ENCODE peak calls at places on chromosomes 7 and 10, in ten cellular contexts. One of them, this sample, is unnamed.

GRCh38 chr10:33371234-33371633 is 36.8 kb upstream of the NRP1 start:
- DNase-seq in GM06990: no peak
- DNase-seq in BJ: no peak
- DNase-seq in thoracic aorta: no peak
- DNase-seq in brain microvascular endothelial cell: no peak
- DNase-seq in cardiac fibroblast: no peak
- DNase-seq in choroid plexus epithelial cell: no peak
- DNase-seq in body of pancreas: no peak
- DNase-seq in upper lobe of right lung: no peak
- DNase-seq in hepatocyte: no peak
- DNase-seq in this sample: no peak

GRCh38 chr10:131983780-131984179 is 2.1 kb upstream of the BNIP3 start:
- DNase-seq in GM06990: no peak
- DNase-seq in BJ: peak; percentile 84
- DNase-seq in thoracic aorta: no peak
- DNase-seq in brain microvascular endothelial cell: peak; percentile 96
- DNase-seq in cardiac fibroblast: peak; percentile 51
- DNase-seq in choroid plexus epithelial cell: peak; percentile 94
- DNase-seq in body of pancreas: no peak
- DNase-seq in upper lobe of right lung: no peak
- DNase-seq in hepatocyte: peak; percentile 57
- DNase-seq in this sample: peak; percentile 19

GRCh38 chr10:79238606-79239005 is 108.7 kb upstream of the PPIF start:
- DNase-seq in GM06990: no peak
- DNase-seq in BJ: no peak
- DNase-seq in thoracic aorta: no peak
- DNase-seq in brain microvascular endothelial cell: no peak
- DNase-seq in cardiac fibroblast: no peak
- DNase-seq in choroid plexus epithelial cell: no peak
- DNase-seq in body of pancreas: no peak
- DNase-seq in upper lobe of right lung: no peak
- DNase-seq in hepatocyte: no peak
- DNase-seq in this sample: no peak

GRCh38 chr7:108348913-108349312 is 107.3 kb downstream of the NRCAM start:
- DNase-seq in GM06990: no peak
- DNase-seq in BJ: no peak
- DNase-seq in thoracic aorta: no peak
- DNase-seq in brain microvascular endothelial cell: peak; percentile 51
- DNase-seq in cardiac fibroblast: peak; percentile 89
- DNase-seq in choroid plexus epithelial cell: peak; percentile 89
- DNase-seq in body of pancreas: no peak
- DNase-seq in upper lobe of right lung: no peak
- DNase-seq in hepatocyte: no peak
- DNase-seq in this sample: peak; percentile 79

GRCh38 chr7:157840913-157841756 is 504.3 kb downstream of the DNAJB6 start:
- DNase-seq in GM06990: no peak
- DNase-seq in BJ: no peak
- DNase-seq in thoracic aorta: no peak
- DNase-seq in brain microvascular endothelial cell: no peak
- DNase-seq in cardiac fibroblast: no peak
- DNase-seq in choroid plexus epithelial cell: no peak
- DNase-seq in body of pancreas: no peak
- DNase-seq in upper lobe of right lung: peak; percentile 9
- DNase-seq in hepatocyte: no peak
- DNase-seq in this sample: no peak

GRCh38 chr10:44773565-44773964 is 137.6 kb upstream of the TMEM72 start:
- DNase-seq in GM06990: peak; percentile 4
- DNase-seq in BJ: no peak
- DNase-seq in thoracic aorta: no peak
- DNase-seq in brain microvascular endothelial cell: no peak
- DNase-seq in cardiac fibroblast: no peak
- DNase-seq in choroid plexus epithelial cell: no peak
- DNase-seq in body of pancreas: no peak
- DNase-seq in upper lobe of right lung: no peak
- DNase-seq in hepatocyte: no peak
- DNase-seq in this sample: no peak

GRCh38 chr10:117750616-117751015 is 208.1 kb downstream of the EMX2 start:
- DNase-seq in GM06990: no peak
- DNase-seq in BJ: no peak
- DNase-seq in thoracic aorta: no peak
- DNase-seq in brain microvascular endothelial cell: no peak
- DNase-seq in cardiac fibroblast: no peak
- DNase-seq in choroid plexus epithelial cell: no peak
- DNase-seq in body of pancreas: no peak
- DNase-seq in upper lobe of right lung: no peak
- DNase-seq in hepatocyte: no peak
- DNase-seq in this sample: no peak

GRCh38 chr7:98643232-98643985 is 26.3 kb downstream of the NPTX2 start:
- DNase-seq in GM06990: no peak
- DNase-seq in BJ: no peak
- DNase-seq in thoracic aorta: no peak
- DNase-seq in brain microvascular endothelial cell: no peak
- DNase-seq in cardiac fibroblast: no peak
- DNase-seq in choroid plexus epithelial cell: no peak
- DNase-seq in body of pancreas: no peak
- DNase-seq in upper lobe of right lung: peak; percentile 46
- DNase-seq in hepatocyte: no peak
- DNase-seq in this sample: no peak

GRCh38 chr10:77320852-77321496 is 316.6 kb downstream of the KCNMA1 start:
- DNase-seq in GM06990: no peak
- DNase-seq in BJ: peak; percentile 65
- DNase-seq in thoracic aorta: no peak
- DNase-seq in brain microvascular endothelial cell: peak; percentile 68
- DNase-seq in cardiac fibroblast: peak; percentile 15
- DNase-seq in choroid plexus epithelial cell: peak; percentile 76
- DNase-seq in body of pancreas: no peak
- DNase-seq in upper lobe of right lung: no peak
- DNase-seq in hepatocyte: no peak
- DNase-seq in this sample: peak; percentile 67

GRCh38 chr10:113177163-113177935 is 227.3 kb downstream of the TCF7L2 start:
- DNase-seq in GM06990: no peak
- DNase-seq in BJ: no peak
- DNase-seq in thoracic aorta: no peak
- DNase-seq in brain microvascular endothelial cell: no peak
- DNase-seq in cardiac fibroblast: no peak
- DNase-seq in choroid plexus epithelial cell: no peak
- DNase-seq in body of pancreas: no peak
- DNase-seq in upper lobe of right lung: no peak
- DNase-seq in hepatocyte: no peak
- DNase-seq in this sample: no peak

GRCh38 chr10:124545346-124545745 is 83.7 kb downstream of the LHPP start:
- DNase-seq in GM06990: no peak
- DNase-seq in BJ: no peak
- DNase-seq in thoracic aorta: no peak
- DNase-seq in brain microvascular endothelial cell: no peak
- DNase-seq in cardiac fibroblast: no peak
- DNase-seq in choroid plexus epithelial cell: no peak
- DNase-seq in body of pancreas: no peak
- DNase-seq in upper lobe of right lung: no peak
- DNase-seq in hepatocyte: no peak
- DNase-seq in this sample: no peak

GRCh38 chr7:24716480-24717246 is 40.6 kb downstream of the GSDME start:
- DNase-seq in GM06990: no peak
- DNase-seq in BJ: no peak
- DNase-seq in thoracic aorta: no peak
- DNase-seq in brain microvascular endothelial cell: no peak
- DNase-seq in cardiac fibroblast: no peak
- DNase-seq in choroid plexus epithelial cell: no peak
- DNase-seq in body of pancreas: no peak
- DNase-seq in upper lobe of right lung: no peak
- DNase-seq in hepatocyte: no peak
- DNase-seq in this sample: no peak

GRCh38 chr7:92833766-92834605 is 2.4 kb downstream of the CDK6 start:
- DNase-seq in GM06990: peak; percentile 87
- DNase-seq in BJ: no peak
- DNase-seq in thoracic aorta: peak; percentile 10
- DNase-seq in brain microvascular endothelial cell: peak; percentile 80
- DNase-seq in cardiac fibroblast: peak; percentile 85
- DNase-seq in choroid plexus epithelial cell: peak; percentile 85
- DNase-seq in body of pancreas: peak; percentile 84
- DNase-seq in upper lobe of right lung: peak; percentile 89
- DNase-seq in hepatocyte: peak; percentile 93
- DNase-seq in this sample: no peak
- TF ChIP-seq CTCF in GM06990: peak; percentile 57
- TF ChIP-seq CTCF in BJ: peak; percentile 49
- TF ChIP-seq CTCF in thoracic aorta: no peak
- TF ChIP-seq CTCF in brain microvascular endothelial cell: peak; percentile 28
- TF ChIP-seq CTCF in cardiac fibroblast: peak; percentile 7
- TF ChIP-seq CTCF in choroid plexus epithelial cell: peak; percentile 29
- TF ChIP-seq CTCF in body of pancreas: no peak
- TF ChIP-seq CTCF in upper lobe of right lung: peak; percentile 34
- TF ChIP-seq CTCF in hepatocyte: peak; percentile 33
- TF ChIP-seq CTCF in this sample: peak; percentile 28

DNA sequence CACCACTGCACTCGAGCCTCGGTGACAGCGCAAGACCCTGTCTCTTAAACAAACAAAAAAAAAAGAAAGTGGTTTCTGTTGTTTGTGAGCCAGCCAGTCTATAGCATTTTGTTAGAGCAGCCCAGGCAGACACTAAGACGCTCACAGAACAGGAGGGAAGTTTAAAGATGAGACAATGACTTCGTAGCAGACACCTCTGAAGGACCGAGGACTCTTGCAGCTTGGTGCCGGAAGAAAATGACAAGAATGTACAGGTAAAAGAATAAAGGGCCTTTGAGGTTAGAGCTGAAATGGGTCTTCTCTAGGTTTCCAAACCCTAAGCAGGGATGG is 39.7 kb downstream of the MACROH2A2 start:
- DNase-seq in GM06990: no peak
- DNase-seq in BJ: no peak
- DNase-seq in thoracic aorta: no peak
- DNase-seq in brain microvascular endothelial cell: no peak
- DNase-seq in cardiac fibroblast: no peak
- DNase-seq in choroid plexus epithelial cell: no peak
- DNase-seq in body of pancreas: no peak
- DNase-seq in upper lobe of right lung: no peak
- DNase-seq in hepatocyte: no peak
- DNase-seq in this sample: no peak
- H3K4me3 ChIP-seq in GM06990: no peak overlapping the region
- H3K4me3 ChIP-seq in BJ: no peak overlapping the region
- H3K4me3 ChIP-seq in thoracic aorta: no peak overlapping the region
- H3K4me3 ChIP-seq in brain microvascular endothelial cell: no peak overlapping the region
- H3K4me3 ChIP-seq in cardiac fibroblast: no peak overlapping the region
- H3K4me3 ChIP-seq in choroid plexus epithelial cell: no peak overlapping the region
- H3K4me3 ChIP-seq in body of pancreas: no peak overlapping the region
- H3K4me3 ChIP-seq in upper lobe of right lung: no peak overlapping the region
- H3K4me3 ChIP-seq in hepatocyte: no peak overlapping the region
- H3K4me3 ChIP-seq in this sample: no peak overlapping the region

GRCh38 chr10:13518076-13518692 is 10.6 kb downstream of the BEND7 start:
- DNase-seq in GM06990: no peak
- DNase-seq in BJ: no peak
- DNase-seq in thoracic aorta: no peak
- DNase-seq in brain microvascular endothelial cell: peak; percentile 5
- DNase-seq in cardiac fibroblast: peak; percentile 37
- DNase-seq in choroid plexus epithelial cell: peak; percentile 45
- DNase-seq in body of pancreas: no peak
- DNase-seq in upper lobe of right lung: no peak
- DNase-seq in hepatocyte: peak; percentile 56
- DNase-seq in this sample: no peak
- TF ChIP-seq CTCF in GM06990: peak; percentile 63
- TF ChIP-seq CTCF in BJ: peak; percentile 40
- TF ChIP-seq CTCF in thoracic aorta: no peak
- TF ChIP-seq CTCF in brain microvascular endothelial cell: peak; percentile 78
- TF ChIP-seq CTCF in cardiac fibroblast: peak; percentile 58
- TF ChIP-seq CTCF in choroid plexus epithelial cell: peak; percentile 73
- TF ChIP-seq CTCF in body of pancreas: no peak
- TF ChIP-seq CTCF in upper lobe of right lung: no peak
- TF ChIP-seq CTCF in hepatocyte: peak; percentile 53
- TF ChIP-seq CTCF in this sample: peak; percentile 61

DNA sequence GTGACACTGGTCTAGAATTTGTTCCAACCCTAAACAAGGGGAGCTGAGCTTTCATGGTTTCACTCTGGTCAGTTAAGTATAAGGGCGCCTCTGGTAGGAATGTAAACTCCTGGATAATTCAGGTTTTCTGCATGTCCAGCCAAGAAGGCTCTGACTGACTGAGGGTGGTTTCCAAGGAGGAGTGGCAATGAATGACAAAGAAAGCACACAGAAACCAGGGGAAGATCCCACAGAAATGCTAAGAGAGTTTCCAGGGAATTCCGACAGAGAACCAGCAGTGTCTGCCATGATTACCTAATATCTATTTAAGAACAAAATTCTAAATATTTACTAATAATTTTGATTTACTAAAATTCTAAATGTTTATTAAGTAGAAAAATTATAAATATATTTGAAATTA is 27.3 kb upstream of the NRG3 start:
- DNase-seq in GM06990: no peak
- DNase-seq in BJ: no peak
- DNase-seq in thoracic aorta: no peak
- DNase-seq in brain microvascular endothelial cell: no peak
- DNase-seq in cardiac fibroblast: no peak
- DNase-seq in choroid plexus epithelial cell: no peak
- DNase-seq in body of pancreas: no peak
- DNase-seq in upper lobe of right lung: no peak
- DNase-seq in hepatocyte: no peak
- DNase-seq in this sample: no peak
- H3K4me3 ChIP-seq in GM06990: no peak overlapping the region
- H3K4me3 ChIP-seq in BJ: no peak overlapping the region
- H3K4me3 ChIP-seq in thoracic aorta: no peak overlapping the region
- H3K4me3 ChIP-seq in brain microvascular endothelial cell: no peak overlapping the region
- H3K4me3 ChIP-seq in cardiac fibroblast: no peak overlapping the region
- H3K4me3 ChIP-seq in choroid plexus epithelial cell: no peak overlapping the region
- H3K4me3 ChIP-seq in body of pancreas: no peak overlapping the region
- H3K4me3 ChIP-seq in upper lobe of right lung: no peak overlapping the region
- H3K4me3 ChIP-seq in hepatocyte: no peak overlapping the region
- H3K4me3 ChIP-seq in this sample: no peak overlapping the region